ENCODE peak calls at places on chromosomes 5 and 9, in eight cellular contexts. One of them, this sample, is unnamed.
A peak's percentile ranks its signal among the peaks of the same experiment; 100 is the strongest.

GRCh38 chr5:6439588-6440550 is 8.8 kb upstream of the UBE2QL1 start:
- DNase-seq in HFFc6: no peak
- DNase-seq in activated T-cell treated with anti-CD3 and anti-CD28 coated beads, Interleukin-2, amount 50 U/mL, for 1 hour: no peak
- DNase-seq in NCI-H1092 treated with DMSO at 0.1 percent for 48 hours: no peak
- DNase-seq in GM12891: no peak
- DNase-seq in stimulated activated CD8-positive, alpha-beta memory T cell treated with anti-CD3 and anti-CD28 coated beads, Interleukin-15, amount 100 ng/mL, for 24 hours: no peak
- DNase-seq in DND-41: no peak
- DNase-seq in NCI-H460: no peak
- DNase-seq in this sample: no peak

GRCh38 chr9:8514760-8515159 is 715.2 kb upstream of the DMAC1 start:
- DNase-seq in DND-41: no peak
- DNase-seq in NCI-H460: no peak
- DNase-seq in GM12891: no peak
- DNase-seq in stimulated activated CD8-positive, alpha-beta memory T cell treated with anti-CD3 and anti-CD28 coated beads, Interleukin-15, amount 100 ng/mL, for 24 hours: no peak
- DNase-seq in HFFc6: no peak
- DNase-seq in NCI-H1092 treated with DMSO at 0.1 percent for 48 hours: no peak
- DNase-seq in activated T-cell treated with anti-CD3 and anti-CD28 coated beads, Interleukin-2, amount 50 U/mL, for 1 hour: no peak
- DNase-seq in this sample: peak; percentile 13

GRCh38 chr9:107228648-107229047 is 54.4 kb upstream of the RAD23B start:
- DNase-seq in activated T-cell treated with anti-CD3 and anti-CD28 coated beads, Interleukin-2, amount 50 U/mL, for 1 hour: no peak
- DNase-seq in DND-41: no peak
- DNase-seq in HFFc6: no peak
- DNase-seq in GM12891: no peak
- DNase-seq in NCI-H460: no peak
- DNase-seq in NCI-H1092 treated with DMSO at 0.1 percent for 48 hours: peak; percentile 68
- DNase-seq in stimulated activated CD8-positive, alpha-beta memory T cell treated with anti-CD3 and anti-CD28 coated beads, Interleukin-15, amount 100 ng/mL, for 24 hours: no peak
- DNase-seq in this sample: no peak

GRCh38 chr9:83544002-83544698 is 5.9 kb upstream of the FRMD3 start:
- DNase-seq in NCI-H1092 treated with DMSO at 0.1 percent for 48 hours: peak; percentile 72
- DNase-seq in stimulated activated CD8-positive, alpha-beta memory T cell treated with anti-CD3 and anti-CD28 coated beads, Interleukin-15, amount 100 ng/mL, for 24 hours: no peak
- DNase-seq in activated T-cell treated with anti-CD3 and anti-CD28 coated beads, Interleukin-2, amount 50 U/mL, for 1 hour: no peak
- DNase-seq in GM12891: peak; percentile 28
- DNase-seq in HFFc6: peak; percentile 95
- DNase-seq in NCI-H460: peak; percentile 47
- DNase-seq in DND-41: peak; percentile 6
- DNase-seq in this sample: peak; percentile 70

GRCh38 chr5:137265457-137265856 is 233.7 kb downstream of the SPOCK1 start:
- DNase-seq in NCI-H460: no peak
- DNase-seq in activated T-cell treated with anti-CD3 and anti-CD28 coated beads, Interleukin-2, amount 50 U/mL, for 1 hour: no peak
- DNase-seq in DND-41: no peak
- DNase-seq in NCI-H1092 treated with DMSO at 0.1 percent for 48 hours: no peak
- DNase-seq in HFFc6: peak; percentile 27
- DNase-seq in stimulated activated CD8-positive, alpha-beta memory T cell treated with anti-CD3 and anti-CD28 coated beads, Interleukin-15, amount 100 ng/mL, for 24 hours: no peak
- DNase-seq in GM12891: no peak
- DNase-seq in this sample: no peak

GRCh38 chr5:51890435-51891116 is 507.3 kb downstream of the ISL1 start:
- DNase-seq in NCI-H1092 treated with DMSO at 0.1 percent for 48 hours: no peak
- DNase-seq in stimulated activated CD8-positive, alpha-beta memory T cell treated with anti-CD3 and anti-CD28 coated beads, Interleukin-15, amount 100 ng/mL, for 24 hours: no peak
- DNase-seq in NCI-H460: no peak
- DNase-seq in HFFc6: no peak
- DNase-seq in GM12891: no peak
- DNase-seq in activated T-cell treated with anti-CD3 and anti-CD28 coated beads, Interleukin-2, amount 50 U/mL, for 1 hour: no peak
- DNase-seq in DND-41: no peak
- DNase-seq in this sample: no peak

GRCh38 chr5:83255268-83255667 is 177.9 kb downstream of the XRCC4 start:
- DNase-seq in NCI-H460: no peak
- DNase-seq in GM12891: no peak
- DNase-seq in stimulated activated CD8-positive, alpha-beta memory T cell treated with anti-CD3 and anti-CD28 coated beads, Interleukin-15, amount 100 ng/mL, for 24 hours: no peak
- DNase-seq in HFFc6: peak; percentile 33
- DNase-seq in activated T-cell treated with anti-CD3 and anti-CD28 coated beads, Interleukin-2, amount 50 U/mL, for 1 hour: no peak
- DNase-seq in DND-41: no peak
- DNase-seq in NCI-H1092 treated with DMSO at 0.1 percent for 48 hours: no peak
- DNase-seq in this sample: no peak

GRCh38 chr9:36400332-36401178 is 486 bp upstream of the RNF38 start:
- DNase-seq in stimulated activated CD8-positive, alpha-beta memory T cell treated with anti-CD3 and anti-CD28 coated beads, Interleukin-15, amount 100 ng/mL, for 24 hours: peak; percentile 94
- DNase-seq in HFFc6: peak; percentile 73
- DNase-seq in NCI-H1092 treated with DMSO at 0.1 percent for 48 hours: peak; percentile 94
- DNase-seq in activated T-cell treated with anti-CD3 and anti-CD28 coated beads, Interleukin-2, amount 50 U/mL, for 1 hour: peak; percentile 95
- DNase-seq in DND-41: peak; percentile 88
- DNase-seq in GM12891: peak; percentile 86
- DNase-seq in NCI-H460: peak; percentile 67
- DNase-seq in this sample: peak; percentile 96

GRCh38 chr9:91101598-91102168 is 260.0 kb downstream of the AUH start:
- DNase-seq in activated T-cell treated with anti-CD3 and anti-CD28 coated beads, Interleukin-2, amount 50 U/mL, for 1 hour: peak; percentile 74
- DNase-seq in NCI-H1092 treated with DMSO at 0.1 percent for 48 hours: no peak
- DNase-seq in HFFc6: no peak
- DNase-seq in GM12891: no peak
- DNase-seq in NCI-H460: no peak
- DNase-seq in stimulated activated CD8-positive, alpha-beta memory T cell treated with anti-CD3 and anti-CD28 coated beads, Interleukin-15, amount 100 ng/mL, for 24 hours: peak; percentile 22
- DNase-seq in DND-41: peak; percentile 77
- DNase-seq in this sample: no peak

GRCh38 chr5:148992265-148992664 is 70.6 kb downstream of the SH3TC2 start:
- DNase-seq in NCI-H1092 treated with DMSO at 0.1 percent for 48 hours: no peak
- DNase-seq in DND-41: no peak
- DNase-seq in activated T-cell treated with anti-CD3 and anti-CD28 coated beads, Interleukin-2, amount 50 U/mL, for 1 hour: no peak
- DNase-seq in GM12891: no peak
- DNase-seq in NCI-H460: no peak
- DNase-seq in HFFc6: no peak
- DNase-seq in stimulated activated CD8-positive, alpha-beta memory T cell treated with anti-CD3 and anti-CD28 coated beads, Interleukin-15, amount 100 ng/mL, for 24 hours: no peak
- DNase-seq in this sample: no peak

GRCh38 chr5:153276151-153276550 is 214.3 kb upstream of the GRIA1 start:
- DNase-seq in stimulated activated CD8-positive, alpha-beta memory T cell treated with anti-CD3 and anti-CD28 coated beads, Interleukin-15, amount 100 ng/mL, for 24 hours: no peak
- DNase-seq in GM12891: peak; percentile 4
- DNase-seq in HFFc6: no peak
- DNase-seq in NCI-H1092 treated with DMSO at 0.1 percent for 48 hours: no peak
- DNase-seq in activated T-cell treated with anti-CD3 and anti-CD28 coated beads, Interleukin-2, amount 50 U/mL, for 1 hour: no peak
- DNase-seq in DND-41: peak; percentile 55
- DNase-seq in NCI-H460: peak; percentile 12
- DNase-seq in this sample: peak; percentile 82